ENCODE peak calls at places on chromosomes 1 and 21, in nine cellular contexts. S, W, L, C, Z, K, Y, G and E are unnamed samples. For H3K36me3, the result is how much of the 10 kb centered on the place peaks cover.

GRCh38 chr1:39575191-39576015 is 1.2 kb downstream of the PABPC4 start:
- DNase-seq in Y (peak), W (peak), S (peak), C (peak), G (peak), L (peak), Z (peak), K (peak), E (peak)

GRCh38 chr1:37486680-37487618 is 12.6 kb downstream of the ZC3H12A start:
- DNase-seq in S (peak), W (peak), L (peak), G (peak), Y (peak), Z (peak), C (peak), K (peak), E (peak)

GRCh38 chr1:226166341-226166740 is 20.2 kb downstream of the ACBD3 start:
- DNase-seq in C (no peak), Y (no peak), K (no peak), Z (no peak), G (no peak), W (no peak), L (no peak), S (no peak), E (no peak)

GRCh38 chr1:8925960-8926359 is 19.7 kb upstream of the CA6 start:
- DNase-seq in S (no peak), G (no peak), C (no peak), Y (no peak), Z (no peak), L (no peak), W (no peak), K (no peak), E (no peak)

GRCh38 chr1:64133036-64133435 is 70.4 kb upstream of the UBE2U start:
- DNase-seq in L (no peak), W (no peak), Y (no peak), K (no peak), C (no peak), Z (no peak), S (no peak), G (peak), E (no peak)

GRCh38 chr1:38730511-38731397 is 128.8 kb downstream of the RRAGC start:
- DNase-seq in K (no peak), G (peak), Z (no peak), C (no peak), S (no peak), Y (no peak), L (no peak), W (no peak), E (no peak)

GRCh38 chr1:94614980-94615379 is 73.4 kb upstream of the F3 start:
- DNase-seq in Y (no peak), L (no peak), S (no peak), K (peak), G (no peak), C (no peak), W (no peak), Z (no peak), E (no peak)

GRCh38 chr1:99820546-99820945 is 29.6 kb upstream of the AGL start:
- DNase-seq in C (no peak), Y (no peak), Z (no peak), S (no peak), K (no peak), W (no peak), G (no peak), L (no peak), E (no peak)

GRCh38 chr1:110258734-110259133 is 48.6 kb downstream of the KCNC4 start:
- DNase-seq in L (no peak), W (no peak), S (no peak), K (no peak), Z (no peak), C (no peak), G (peak), Y (no peak), E (no peak)

GRCh38 chr21:20701235-20701634 is 297.0 kb upstream of the NCAM2 start:
- DNase-seq in Z (no peak), L (no peak), S (no peak), G (no peak), W (no peak), Y (no peak), C (no peak), K (no peak), E (no peak)

GRCh38 chr1:201307760-201308499 is 24.6 kb downstream of the PKP1 start:
- DNase-seq in Y (peak), S (peak), G (no peak), Z (peak), K (peak), C (no peak), L (no peak), W (no peak), E (peak)

GRCh38 chr1:77866296-77866695 is 22.1 kb upstream of the NEXN start:
- DNase-seq in Y (no peak), C (no peak), W (no peak), S (no peak), L (no peak), Z (no peak), G (no peak), K (no peak), E (no peak)

GRCh38 chr1:197320991-197321531 is 53.0 kb downstream of the CRB1 start:
- DNase-seq in L (no peak), C (no peak), G (peak), Y (peak), W (no peak), K (no peak), Z (no peak), S (no peak), E (no peak)

GRCh38 chr1:224786533-224787249 is 142.8 kb upstream of the DNAH14 start:
- DNase-seq in C (no peak), W (no peak), K (no peak), S (no peak), G (peak), Y (no peak), L (no peak), Z (no peak), E (no peak)

GRCh38 chr1:84869750-84870149 is 23.3 kb downstream of the LPAR3 start:
- DNase-seq in Y (no peak), S (no peak), G (peak), Z (no peak), W (no peak), L (no peak), K (no peak), C (no peak), E (no peak)

GRCh38 chr1:245091818-245092637 is 62.8 kb upstream of the KIF26B start:
- DNase-seq in Z (no peak), C (peak), G (peak), W (peak), L (peak), Y (no peak), S (no peak), K (no peak), E (peak)

GRCh38 chr1:181497870-181498269 is 14.6 kb downstream of the CACNA1E start:
- DNase-seq in C (no peak), Y (no peak), Z (no peak), K (no peak), G (no peak), W (no peak), S (no peak), L (no peak), E (no peak)

GRCh38 chr1:211829343-211830054 is 1.1 kb downstream of the LPGAT1 start:
- DNase-seq in C (peak), K (peak), L (peak), Z (peak), S (no peak), G (no peak), W (peak), Y (no peak), E (no peak)

GRCh38 chr1:109620396-109620817 is 770 bp downstream of the AMPD2 start:
- DNase-seq in K (peak), C (no peak), L (peak), S (no peak), G (peak), Z (no peak), Y (no peak), W (peak), E (no peak)

GRCh38 chr1:39132505-39133339 is 71.8 kb upstream of the MACF1 start:
- DNase-seq in Z (peak), K (peak), W (peak), L (peak), Y (no peak), C (peak), S (peak), G (peak), E (peak)

GRCh38 chr21:28521932-28522826 is 470.5 kb downstream of the LTN1 start:
- DNase-seq in W (no peak), S (no peak), L (no peak), Z (no peak), K (no peak), C (no peak), Y (no peak), G (peak), E (no peak)

DNA sequence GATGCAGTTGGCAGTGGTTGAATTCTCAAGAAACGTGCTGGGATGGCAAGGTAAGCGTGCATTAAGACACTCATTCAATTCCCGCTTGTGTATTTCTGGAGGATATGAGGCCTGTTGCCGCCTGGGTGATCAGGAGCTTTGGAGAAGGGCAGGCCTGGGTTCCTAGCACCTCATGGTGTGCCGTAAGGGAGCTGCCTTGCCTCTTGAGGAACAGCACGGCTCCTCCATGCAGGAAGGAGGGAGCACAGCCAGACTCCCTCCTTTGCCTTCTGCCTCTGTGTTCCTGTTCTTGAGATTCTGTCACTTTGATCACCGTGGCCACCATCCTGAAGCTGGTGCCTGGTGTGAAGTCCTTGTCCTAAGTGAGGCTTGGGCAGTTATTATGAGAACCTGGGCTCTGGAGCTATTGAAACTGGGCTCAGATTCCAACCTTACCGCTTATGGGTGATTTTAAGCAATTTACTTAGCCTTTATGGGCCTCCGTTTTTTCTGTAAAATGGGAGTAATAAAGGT is 18.3 kb downstream of the SLFNL1 start:
- DNase-seq in Y (no peak), W (peak), S (no peak), C (no peak), L (no peak), G (no peak), K (no peak), Z (no peak), E (no peak)
- H3K36me3 ChIP-seq in Y (under half), W (half or more), S (half or more), C (under half), L (under half), G (under half), K (under half), Z (under half), E (half or more)

GRCh38 chr1:3566004-3566885 is 45.1 kb downstream of the MEGF6 start:
- DNase-seq in C (no peak), W (no peak), S (no peak), Z (no peak), Y (no peak), G (no peak), L (no peak), K (no peak), E (peak)

GRCh38 chr1:3567405-3567804 is 43.9 kb downstream of the MEGF6 start:
- DNase-seq in W (no peak), C (no peak), Z (no peak), Y (no peak), S (no peak), L (no peak), K (no peak), G (no peak), E (peak)

GRCh38 chr1:3564921-3565831 is 46.1 kb downstream of the MEGF6 start:
- DNase-seq in G (peak), Y (no peak), S (no peak), K (no peak), Z (no peak), L (no peak), W (no peak), C (peak), E (peak)

GRCh38 chr1:3568815-3569435 is 42.4 kb downstream of the MEGF6 start:
- DNase-seq in C (no peak), G (no peak), S (no peak), Z (no peak), K (no peak), L (no peak), W (no peak), Y (no peak), E (no peak)

GRCh38 chr1:3566951-3567350 is 44.4 kb downstream of the MEGF6 start:
- DNase-seq in L (no peak), Z (no peak), K (no peak), W (no peak), Y (no peak), S (no peak), G (no peak), C (no peak), E (peak)
- TF ChIP-seq POLR2A in L (no peak), Z (no peak), K (no peak), W (no peak), Y (no peak), S (no peak), G (no peak), C (no peak), E (no peak)

DNA sequence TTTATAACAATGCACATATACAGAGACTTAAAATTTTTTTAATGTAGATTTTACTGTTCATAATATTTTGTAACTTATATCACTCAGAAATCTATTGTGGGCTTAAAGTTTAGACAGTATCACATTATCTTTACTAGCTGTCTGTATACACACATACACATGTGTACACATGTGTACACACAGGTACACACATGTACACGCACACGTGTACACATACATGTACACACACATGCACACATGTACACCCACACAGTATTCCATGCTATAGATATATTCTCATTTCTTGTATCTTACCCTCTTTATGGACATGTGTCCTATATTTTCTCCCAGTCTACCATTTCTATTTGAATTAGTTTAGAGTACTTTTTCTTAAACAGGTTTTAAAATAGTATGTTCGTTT is 123.3 kb downstream of the USP25 start:
- DNase-seq in Z (no peak), L (no peak), G (no peak), C (no peak), K (no peak), S (no peak), Y (no peak), W (no peak), E (no peak)
- H3K36me3 ChIP-seq in Z (under half), L (under half), G (under half), C (under half), K (under half), S (under half), Y (under half), W (under half), E (under half)

DNA sequence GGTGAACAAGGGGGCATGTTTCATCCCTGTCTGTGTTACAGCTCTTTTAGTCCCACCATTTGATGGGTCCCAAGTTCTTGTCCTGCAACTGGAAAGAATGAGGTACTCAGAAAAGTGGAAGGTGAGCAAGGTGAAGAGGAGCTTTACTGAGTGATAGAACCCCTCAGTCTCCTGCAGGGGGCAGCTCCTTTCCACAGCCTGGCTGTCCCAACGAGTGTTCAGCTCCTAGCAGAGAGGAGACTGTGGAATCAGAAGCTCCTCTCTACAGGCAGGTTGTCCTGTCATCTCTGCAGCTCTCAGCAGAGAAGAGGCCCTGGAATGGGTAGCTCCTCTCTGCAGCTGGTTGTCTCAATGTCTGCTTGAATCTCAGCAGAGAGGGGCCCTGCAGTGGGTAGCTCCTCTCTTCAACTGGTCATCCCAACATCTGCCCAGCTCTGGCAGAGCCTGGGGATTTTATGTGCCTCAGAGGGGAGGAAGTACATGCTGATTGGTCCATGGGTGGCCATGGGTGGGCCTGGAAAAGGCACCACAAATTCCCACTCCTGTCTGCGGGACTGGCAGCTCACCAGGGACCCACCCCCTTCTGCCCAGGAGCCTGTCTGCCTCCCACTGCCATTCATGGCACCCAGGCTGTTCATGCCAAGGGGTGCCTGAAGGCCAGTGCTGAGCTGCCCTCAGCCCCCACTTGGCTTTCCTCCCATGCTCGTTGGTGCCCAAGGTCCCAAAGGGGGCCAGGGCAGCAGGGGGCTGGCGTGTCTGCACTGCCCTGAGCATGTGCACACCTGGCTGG is 25.7 kb downstream of the LDLRAD1 start:
- DNase-seq in G (no peak), C (no peak), S (no peak), K (no peak), Y (no peak), L (no peak), Z (no peak), W (no peak), E (no peak)
- TF ChIP-seq POLR2A in G (no peak), C (no peak), S (no peak), K (no peak), Y (no peak), L (no peak), Z (no peak), W (no peak), E (no peak)

GRCh38 chr1:35184495-35185199 is 8.3 kb downstream of the SFPQ start:
- DNase-seq in L (no peak), Z (no peak), K (no peak), Y (no peak), W (no peak), S (no peak), C (no peak), G (no peak), E (no peak)
- H3K36me3 ChIP-seq in L (under half), Z (under half), K (under half), Y (under half), W (half or more), S (half or more), C (half or more), G (half or more), E (half or more)

DNA sequence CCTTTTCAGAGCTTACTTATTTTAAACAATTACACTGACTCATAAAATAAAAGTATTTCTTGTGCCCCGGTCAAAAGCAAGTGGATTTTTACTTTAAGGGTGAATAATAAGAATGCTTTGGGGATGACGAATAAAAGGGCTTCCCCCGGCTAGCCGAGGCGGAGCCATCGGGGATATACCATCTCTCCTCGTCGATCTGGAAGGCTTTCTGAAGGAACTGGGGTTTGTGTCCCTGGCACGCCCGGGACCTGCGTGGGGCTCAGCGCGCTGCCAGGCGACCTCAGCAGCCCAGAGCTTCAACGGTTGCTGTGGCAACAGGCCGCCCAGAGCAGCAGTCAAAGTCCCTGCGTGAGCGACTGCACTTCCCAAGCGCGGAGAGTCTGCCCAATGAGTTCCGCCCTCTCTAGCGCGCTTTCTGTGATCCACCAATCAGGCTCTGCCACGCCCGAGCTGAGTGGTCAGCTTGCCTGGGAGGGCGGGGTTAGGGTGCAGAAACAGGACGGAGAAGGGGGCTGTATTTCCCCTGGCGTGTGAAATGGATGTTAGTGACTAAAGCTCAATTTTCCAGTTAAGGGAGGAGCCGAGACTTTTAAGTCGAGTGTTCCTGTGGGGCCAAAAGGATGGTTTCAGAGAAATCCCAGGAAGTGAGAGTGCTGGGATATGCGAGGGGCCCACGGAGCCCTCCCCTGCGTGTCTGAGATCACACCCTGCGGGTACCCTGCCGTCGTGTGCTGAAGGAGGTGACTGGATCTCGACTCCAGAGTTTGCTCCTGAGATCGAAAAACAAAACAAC is 33.0 kb upstream of the MGST3 start:
- DNase-seq in S (peak), Z (peak), G (peak), K (peak), Y (peak), C (peak), L (peak), W (peak), E (peak)
- TF ChIP-seq POLR2A in S (no peak), Z (peak), G (peak), K (no peak), Y (no peak), C (no peak), L (no peak), W (no peak), E (no peak)

GRCh38 chr21:46421191-46421750 is 37.4 kb upstream of the DIP2A start:
- DNase-seq in S (peak), W (peak), G (no peak), L (no peak), C (no peak), K (no peak), Y (no peak), Z (no peak), E (no peak)
- H3K36me3 ChIP-seq in S (half or more), W (under half), G (under half), L (under half), C (under half), K (under half), Y (under half), Z (under half), E (under half)

DNA sequence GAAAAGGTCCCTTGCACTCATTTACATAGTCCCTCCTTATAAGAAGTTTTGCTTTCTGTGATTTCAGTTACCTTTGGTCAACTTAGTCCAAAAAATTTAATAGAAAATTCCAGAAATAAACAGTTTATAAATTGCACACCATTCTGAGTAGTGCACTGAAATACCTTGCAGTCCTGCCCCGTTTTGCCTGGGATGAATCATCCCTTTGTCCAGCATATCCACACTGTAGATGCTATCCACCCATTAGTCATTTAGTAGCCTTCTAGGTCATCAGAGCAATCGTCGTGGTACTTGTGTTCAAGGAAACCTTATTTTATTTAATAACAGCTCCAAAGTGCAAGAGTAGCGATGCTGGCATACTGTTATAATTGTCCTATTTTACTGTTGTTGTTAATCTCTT is 38.0 kb downstream of the SPRTN start:
- DNase-seq in C (no peak), K (no peak), S (no peak), Y (no peak), G (peak), Z (no peak), L (no peak), W (no peak), E (no peak)
- TF ChIP-seq POLR2A in C (no peak), K (no peak), S (no peak), Y (no peak), G (no peak), Z (no peak), L (no peak), W (no peak), E (no peak)